ENCODE peak calls at places on chromosomes 16 and 17, in four cellular contexts. One of them, this sample, is unnamed.

GRCh38 chr16:15807603-15808009 is 49.2 kb downstream of the MYH11 start:
- DNase-seq in CD8-positive, alpha-beta T cell: no peak
- DNase-seq in effector memory CD4-positive, alpha-beta T cell: no peak
- DNase-seq in brain microvascular endothelial cell: peak
- DNase-seq in this sample: no peak

GRCh38 chr17:80826955-80827645 is 164.5 kb upstream of the CHMP6 start:
- DNase-seq in CD8-positive, alpha-beta T cell: no peak
- DNase-seq in effector memory CD4-positive, alpha-beta T cell: no peak
- DNase-seq in brain microvascular endothelial cell: peak
- DNase-seq in this sample: peak

GRCh38 chr17:17044846-17045561 is 2.7 kb downstream of the MPRIP start:
- DNase-seq in CD8-positive, alpha-beta T cell: no peak
- DNase-seq in effector memory CD4-positive, alpha-beta T cell: no peak
- DNase-seq in brain microvascular endothelial cell: peak
- DNase-seq in this sample: no peak

GRCh38 chr16:1610841-1611653 is 825 bp downstream of the IFT140 start:
- DNase-seq in CD8-positive, alpha-beta T cell: no peak
- DNase-seq in effector memory CD4-positive, alpha-beta T cell: peak
- DNase-seq in brain microvascular endothelial cell: peak
- DNase-seq in this sample: no peak

GRCh38 chr17:82437325-82437668 is 13.3 kb downstream of the CYBC1 start:
- DNase-seq in CD8-positive, alpha-beta T cell: no peak
- DNase-seq in effector memory CD4-positive, alpha-beta T cell: no peak
- DNase-seq in brain microvascular endothelial cell: no peak
- DNase-seq in this sample: no peak

GRCh38 chr17:48047113-48047740 is 932 bp upstream of the NFE2L1 start:
- DNase-seq in CD8-positive, alpha-beta T cell: no peak
- DNase-seq in effector memory CD4-positive, alpha-beta T cell: no peak
- DNase-seq in brain microvascular endothelial cell: no peak
- DNase-seq in this sample: no peak

GRCh38 chr16:35146031-35146710 is 1686.8 kb downstream of the TP53TG3F start:
- DNase-seq in CD8-positive, alpha-beta T cell: no peak
- DNase-seq in effector memory CD4-positive, alpha-beta T cell: no peak
- DNase-seq in brain microvascular endothelial cell: no peak
- DNase-seq in this sample: no peak

GRCh38 chr16:12494716-12495115 is 309.0 kb downstream of the CPPED1 start:
- DNase-seq in CD8-positive, alpha-beta T cell: no peak
- DNase-seq in effector memory CD4-positive, alpha-beta T cell: no peak
- DNase-seq in brain microvascular endothelial cell: no peak
- DNase-seq in this sample: no peak

GRCh38 chr16:67977469-67978227 is 2.7 kb downstream of the DPEP3 start:
- DNase-seq in CD8-positive, alpha-beta T cell: no peak
- DNase-seq in effector memory CD4-positive, alpha-beta T cell: no peak
- DNase-seq in brain microvascular endothelial cell: no peak
- DNase-seq in this sample: no peak

GRCh38 chr16:69345923-69346322 is 5.7 kb downstream of the TMED6 start:
- DNase-seq in CD8-positive, alpha-beta T cell: no peak
- DNase-seq in effector memory CD4-positive, alpha-beta T cell: no peak
- DNase-seq in brain microvascular endothelial cell: no peak
- DNase-seq in this sample: no peak

GRCh38 chr17:48045270-48046001 is 2.7 kb upstream of the NFE2L1 start:
- DNase-seq in CD8-positive, alpha-beta T cell: no peak
- DNase-seq in effector memory CD4-positive, alpha-beta T cell: no peak
- DNase-seq in brain microvascular endothelial cell: no peak
- DNase-seq in this sample: no peak

GRCh38 chr17:34764716-34765115 is 185.3 kb downstream of the TMEM132E start:
- DNase-seq in CD8-positive, alpha-beta T cell: no peak
- DNase-seq in effector memory CD4-positive, alpha-beta T cell: no peak
- DNase-seq in brain microvascular endothelial cell: no peak
- DNase-seq in this sample: no peak

GRCh38 chr16:1536601-1537000 is 3.1 kb downstream of the TMEM204 start:
- DNase-seq in CD8-positive, alpha-beta T cell: no peak
- DNase-seq in effector memory CD4-positive, alpha-beta T cell: no peak
- DNase-seq in brain microvascular endothelial cell: no peak
- DNase-seq in this sample: peak

GRCh38 chr17:16287563-16288027 is 65.7 kb downstream of the CENPV start:
- DNase-seq in CD8-positive, alpha-beta T cell: peak
- DNase-seq in effector memory CD4-positive, alpha-beta T cell: no peak
- DNase-seq in brain microvascular endothelial cell: peak
- DNase-seq in this sample: no peak

GRCh38 chr17:36600936-36601302 is 464 bp upstream of the MRM1 start:
- DNase-seq in CD8-positive, alpha-beta T cell: peak
- DNase-seq in effector memory CD4-positive, alpha-beta T cell: no peak
- DNase-seq in brain microvascular endothelial cell: no peak
- DNase-seq in this sample: no peak

GRCh38 chr16:30983289-30983889 is 1.6 kb upstream of the HSD3B7 start:
- DNase-seq in CD8-positive, alpha-beta T cell: no peak
- DNase-seq in effector memory CD4-positive, alpha-beta T cell: no peak
- DNase-seq in brain microvascular endothelial cell: no peak
- DNase-seq in this sample: no peak

GRCh38 chr17:68706351-68706750 is 105.2 kb upstream of the FAM20A start:
- DNase-seq in CD8-positive, alpha-beta T cell: no peak
- DNase-seq in effector memory CD4-positive, alpha-beta T cell: no peak
- DNase-seq in brain microvascular endothelial cell: no peak
- DNase-seq in this sample: no peak

GRCh38 chr17:77086433-77087010 is 54.2 kb upstream of the SEC14L1 start:
- DNase-seq in CD8-positive, alpha-beta T cell: peak
- DNase-seq in effector memory CD4-positive, alpha-beta T cell: peak
- DNase-seq in brain microvascular endothelial cell: peak
- DNase-seq in this sample: peak

GRCh38 chr17:66098040-66098439 is 93.9 kb downstream of the CEP112 start:
- DNase-seq in CD8-positive, alpha-beta T cell: no peak
- DNase-seq in effector memory CD4-positive, alpha-beta T cell: no peak
- DNase-seq in brain microvascular endothelial cell: peak
- DNase-seq in this sample: no peak

GRCh38 chr17:77635176-77635575 is 323.3 kb upstream of the TNRC6C start:
- DNase-seq in CD8-positive, alpha-beta T cell: no peak
- DNase-seq in effector memory CD4-positive, alpha-beta T cell: no peak
- DNase-seq in brain microvascular endothelial cell: no peak
- DNase-seq in this sample: no peak

GRCh38 chr17:83200231-83200699 is 120.9 kb downstream of the METRNL start:
- DNase-seq in CD8-positive, alpha-beta T cell: peak
- DNase-seq in effector memory CD4-positive, alpha-beta T cell: peak
- DNase-seq in brain microvascular endothelial cell: peak
- DNase-seq in this sample: peak

GRCh38 chr16:16013812-16014211 is 64.4 kb downstream of the ABCC1 start:
- DNase-seq in CD8-positive, alpha-beta T cell: no peak
- DNase-seq in effector memory CD4-positive, alpha-beta T cell: no peak
- DNase-seq in brain microvascular endothelial cell: no peak
- DNase-seq in this sample: no peak

GRCh38 chr17:1491406-1492248 is 859 bp downstream of the MYO1C start:
- DNase-seq in CD8-positive, alpha-beta T cell: peak
- DNase-seq in effector memory CD4-positive, alpha-beta T cell: peak
- DNase-seq in brain microvascular endothelial cell: no peak
- DNase-seq in this sample: peak

GRCh38 chr16:1879477-1879876 is 7.5 kb upstream of the MEIOB start:
- DNase-seq in CD8-positive, alpha-beta T cell: no peak
- DNase-seq in effector memory CD4-positive, alpha-beta T cell: no peak
- DNase-seq in brain microvascular endothelial cell: no peak
- DNase-seq in this sample: no peak

GRCh38 chr17:57966246-57966645 is 11.0 kb upstream of the CUEDC1 start:
- DNase-seq in CD8-positive, alpha-beta T cell: no peak
- DNase-seq in effector memory CD4-positive, alpha-beta T cell: no peak
- DNase-seq in brain microvascular endothelial cell: no peak
- DNase-seq in this sample: no peak
- H3K27ac ChIP-seq in CD8-positive, alpha-beta T cell: no peak
- H3K27ac ChIP-seq in effector memory CD4-positive, alpha-beta T cell: no peak
- H3K27ac ChIP-seq in brain microvascular endothelial cell: no peak
- H3K27ac ChIP-seq in this sample: no peak

GRCh38 chr17:40110457-40110856 is 10.1 kb upstream of the NR1D1 start:
- DNase-seq in CD8-positive, alpha-beta T cell: no peak
- DNase-seq in effector memory CD4-positive, alpha-beta T cell: no peak
- DNase-seq in brain microvascular endothelial cell: no peak
- DNase-seq in this sample: no peak
- H3K27ac ChIP-seq in CD8-positive, alpha-beta T cell: no peak
- H3K27ac ChIP-seq in effector memory CD4-positive, alpha-beta T cell: peak
- H3K27ac ChIP-seq in brain microvascular endothelial cell: no peak
- H3K27ac ChIP-seq in this sample: peak

GRCh38 chr16:72991645-72992044 is 56.3 kb downstream of the ZFHX3 start:
- DNase-seq in CD8-positive, alpha-beta T cell: no peak
- DNase-seq in effector memory CD4-positive, alpha-beta T cell: no peak
- DNase-seq in brain microvascular endothelial cell: no peak
- DNase-seq in this sample: no peak
- H3K27ac ChIP-seq in CD8-positive, alpha-beta T cell: no peak
- H3K27ac ChIP-seq in effector memory CD4-positive, alpha-beta T cell: no peak
- H3K27ac ChIP-seq in brain microvascular endothelial cell: no peak
- H3K27ac ChIP-seq in this sample: no peak

GRCh38 chr17:21173543-21173942 is 40.4 kb downstream of the TMEM11 start:
- DNase-seq in CD8-positive, alpha-beta T cell: no peak
- DNase-seq in effector memory CD4-positive, alpha-beta T cell: no peak
- DNase-seq in brain microvascular endothelial cell: no peak
- DNase-seq in this sample: no peak
- H3K27ac ChIP-seq in CD8-positive, alpha-beta T cell: no peak
- H3K27ac ChIP-seq in effector memory CD4-positive, alpha-beta T cell: no peak
- H3K27ac ChIP-seq in brain microvascular endothelial cell: no peak
- H3K27ac ChIP-seq in this sample: no peak

DNA sequence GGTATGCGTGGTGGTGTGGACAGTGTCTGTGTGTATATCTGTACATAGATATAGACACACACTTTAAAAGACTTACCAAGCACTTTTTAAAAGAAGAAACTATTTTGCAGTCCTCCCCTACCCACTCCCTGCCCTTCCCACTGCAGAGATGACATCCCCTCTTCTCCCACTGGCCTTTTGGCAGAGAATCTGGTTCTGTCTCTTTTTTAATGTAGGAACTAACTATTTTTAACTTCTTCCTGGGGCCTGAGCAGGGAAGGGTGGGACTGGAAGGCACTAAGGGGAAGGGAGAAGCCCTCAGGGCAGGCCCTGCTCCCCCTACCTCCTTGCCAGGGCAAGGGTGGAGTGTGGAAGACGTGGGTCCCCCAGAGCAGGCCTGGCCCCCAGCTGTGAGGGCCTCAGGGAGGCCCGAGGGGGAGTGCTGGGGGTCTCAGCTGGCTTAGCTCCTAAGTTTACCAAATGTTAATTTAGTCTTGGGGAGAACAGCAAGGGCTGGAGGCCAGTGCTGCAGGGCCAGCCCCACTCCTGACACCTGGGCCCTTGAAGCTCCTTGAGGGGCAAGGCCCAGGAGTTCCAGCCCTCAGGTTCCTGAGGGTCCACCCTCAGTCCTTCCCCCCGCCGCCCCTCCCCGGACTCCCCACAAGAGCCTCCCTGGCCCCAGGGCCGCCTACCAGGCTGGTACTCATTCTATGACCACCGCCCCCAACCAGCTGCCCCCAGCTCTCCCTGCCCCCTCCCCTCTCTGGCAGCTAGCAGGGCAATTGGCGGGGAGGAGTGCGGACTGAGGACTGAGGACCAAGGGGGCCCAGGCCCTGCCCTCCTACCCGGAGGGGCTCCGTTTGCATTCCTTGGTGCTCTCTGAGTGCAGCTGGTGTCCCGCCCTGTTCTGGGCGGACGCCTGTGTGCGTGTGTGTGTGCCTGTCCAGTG is 19.3 kb downstream of the UNC13D start:
- DNase-seq in CD8-positive, alpha-beta T cell: no peak
- DNase-seq in effector memory CD4-positive, alpha-beta T cell: no peak
- DNase-seq in brain microvascular endothelial cell: no peak
- DNase-seq in this sample: no peak
- H3K27ac ChIP-seq in CD8-positive, alpha-beta T cell: no peak
- H3K27ac ChIP-seq in effector memory CD4-positive, alpha-beta T cell: no peak
- H3K27ac ChIP-seq in brain microvascular endothelial cell: no peak
- H3K27ac ChIP-seq in this sample: no peak

GRCh38 chr16:54873081-54873480 is 57.6 kb upstream of the IRX5 start:
- DNase-seq in CD8-positive, alpha-beta T cell: no peak
- DNase-seq in effector memory CD4-positive, alpha-beta T cell: no peak
- DNase-seq in brain microvascular endothelial cell: no peak
- DNase-seq in this sample: no peak
- H3K27ac ChIP-seq in CD8-positive, alpha-beta T cell: no peak
- H3K27ac ChIP-seq in effector memory CD4-positive, alpha-beta T cell: no peak
- H3K27ac ChIP-seq in brain microvascular endothelial cell: no peak
- H3K27ac ChIP-seq in this sample: no peak

GRCh38 chr17:44959821-44960523 is 8.1 kb downstream of the C1QL1 start:
- DNase-seq in CD8-positive, alpha-beta T cell: no peak
- DNase-seq in effector memory CD4-positive, alpha-beta T cell: no peak
- DNase-seq in brain microvascular endothelial cell: no peak
- DNase-seq in this sample: no peak
- H3K27ac ChIP-seq in CD8-positive, alpha-beta T cell: no peak
- H3K27ac ChIP-seq in effector memory CD4-positive, alpha-beta T cell: no peak
- H3K27ac ChIP-seq in brain microvascular endothelial cell: no peak
- H3K27ac ChIP-seq in this sample: no peak

This sample was measured in left lung.